ENCODE peak calls at places on chromosomes 11 and 22, in four cellular contexts. L, B, X and I are unnamed samples.

GRCh38 chr11:46951864-46952263 is 15.3 kb downstream of the CSTPP1 start:
- DNase-seq in L (peak), B (no peak), X (no peak), I (no peak)

GRCh38 chr11:17135934-17136683 is 58.6 kb upstream of the RPS13 start:
- DNase-seq in L (no peak), B (no peak), X (no peak), I (no peak)

GRCh38 chr11:122793500-122793899 is 44.8 kb upstream of the CRTAM start:
- DNase-seq in L (no peak), B (no peak), X (no peak), I (no peak)

GRCh38 chr22:25564979-25565677 is 653 bp downstream of the GRK3 start:
- DNase-seq in L (peak), B (peak), X (peak), I (no peak)

GRCh38 chr11:131301306-131301705 is 69.1 kb upstream of the NTM start:
- DNase-seq in L (no peak), B (no peak), X (no peak), I (no peak)

GRCh38 chr11:128415539-128415938 is 171.8 kb downstream of the ETS1 start:
- DNase-seq in L (no peak), B (no peak), X (no peak), I (no peak)

GRCh38 chr11:119907934-119908760 is 179.1 kb upstream of the NECTIN1 start:
- DNase-seq in L (no peak), B (peak), X (no peak), I (no peak)

GRCh38 chr11:12677131-12677530 is 2.9 kb downstream of the TEAD1 start:
- DNase-seq in L (peak), B (peak), X (no peak), I (no peak)

GRCh38 chr11:75872887-75873416 is 57.9 kb downstream of the UVRAG start:
- DNase-seq in L (no peak), B (no peak), X (no peak), I (no peak)

GRCh38 chr22:44821741-44822425 is 69.5 kb downstream of the ARHGAP8 start:
- DNase-seq in L (no peak), B (no peak), X (no peak), I (no peak)

GRCh38 chr22:37659897-37660708 is 1.6 kb downstream of the PDXP start:
- DNase-seq in L (no peak), B (no peak), X (no peak), I (no peak)

GRCh38 chr11:28842716-28843115 is 734.5 kb downstream of the METTL15 start:
- DNase-seq in L (no peak), B (no peak), X (no peak), I (no peak)

GRCh38 chr11:19196458-19196857 is 5.3 kb downstream of the CSRP3 start:
- DNase-seq in L (no peak), B (peak), X (no peak), I (no peak)

GRCh38 chr22:41910599-41911291 is 4.1 kb downstream of the SHISA8 start:
- DNase-seq in L (peak), B (no peak), X (no peak), I (no peak)

GRCh38 chr11:68128682-68129327 is 7.6 kb upstream of the CHKA start:
- DNase-seq in L (no peak), B (peak), X (peak), I (peak)

GRCh38 chr11:32892355-32893090 is at the start of gene QSER1:
- DNase-seq in L (peak), B (peak), X (peak), I (no peak)

GRCh38 chr11:107182983-107183382 is 164.7 kb upstream of the GUCY1A2 start:
- DNase-seq in L (no peak), B (no peak), X (no peak), I (peak)

GRCh38 chr11:11611381-11611780 is 10.4 kb downstream of the GALNT18 start:
- DNase-seq in L (no peak), B (no peak), X (no peak), I (no peak)

GRCh38 chr22:42902875-42903510 is 45.9 kb upstream of the ARFGAP3 start:
- DNase-seq in L (peak), B (no peak), X (no peak), I (no peak)

GRCh38 chr11:73158356-73159051 is 16.4 kb upstream of the FCHSD2 start:
- DNase-seq in L (no peak), B (no peak), X (no peak), I (no peak)

GRCh38 chr22:50686794-50687193 is 14.2 kb downstream of the SHANK3 start:
- DNase-seq in L (no peak), B (no peak), X (no peak), I (no peak)

GRCh38 chr11:132943325-132943736 is 589.0 kb downstream of the OPCML start:
- DNase-seq in L (no peak), B (no peak), X (no peak), I (no peak)

GRCh38 chr11:31645747-31646146 is 136.2 kb downstream of the ELP4 start:
- DNase-seq in L (no peak), B (no peak), X (no peak), I (peak)

GRCh38 chr22:37331034-37331428 is 48.7 kb downstream of the CYTH4 start:
- DNase-seq in L (no peak), B (no peak), X (no peak), I (peak)

GRCh38 chr11:135022430-135022829 is 610.4 kb upstream of the B3GAT1 start:
- DNase-seq in L (no peak), B (no peak), X (no peak), I (peak)

GRCh38 chr11:68660066-68660810 is 24.1 kb upstream of the GAL start:
- DNase-seq in L (no peak), B (no peak), X (no peak), I (no peak)

GRCh38 chr11:46380340-46381045 is 976 bp upstream of the MDK start:
- DNase-seq in L (peak), B (peak), X (peak), I (no peak)

GRCh38 chr22:46120420-46120737 is 29.9 kb upstream of the PPARA start:
- DNase-seq in L (no peak), B (no peak), X (no peak), I (no peak)
- TF ChIP-seq CTCF in L (no peak), B (no peak), X (no peak), I (no peak)

GRCh38 chr11:37914859-37915258 is 1316.8 kb upstream of the RAG2 start:
- DNase-seq in L (no peak), B (no peak), X (no peak), I (no peak)

GRCh38 chr11:37916331-37916730 is 1318.3 kb upstream of the RAG2 start:
- DNase-seq in L (no peak), B (no peak), X (no peak), I (no peak)
- H3K4me3 ChIP-seq in L (no peak), B (no peak), X (no peak), I (no peak)

GRCh38 chr11:21514298-21514697 is 678.6 kb upstream of the ANO5 start:
- DNase-seq in L (peak), B (no peak), X (no peak), I (no peak)
- TF ChIP-seq CTCF in L (peak), B (no peak), X (peak), I (peak)

DNA sequence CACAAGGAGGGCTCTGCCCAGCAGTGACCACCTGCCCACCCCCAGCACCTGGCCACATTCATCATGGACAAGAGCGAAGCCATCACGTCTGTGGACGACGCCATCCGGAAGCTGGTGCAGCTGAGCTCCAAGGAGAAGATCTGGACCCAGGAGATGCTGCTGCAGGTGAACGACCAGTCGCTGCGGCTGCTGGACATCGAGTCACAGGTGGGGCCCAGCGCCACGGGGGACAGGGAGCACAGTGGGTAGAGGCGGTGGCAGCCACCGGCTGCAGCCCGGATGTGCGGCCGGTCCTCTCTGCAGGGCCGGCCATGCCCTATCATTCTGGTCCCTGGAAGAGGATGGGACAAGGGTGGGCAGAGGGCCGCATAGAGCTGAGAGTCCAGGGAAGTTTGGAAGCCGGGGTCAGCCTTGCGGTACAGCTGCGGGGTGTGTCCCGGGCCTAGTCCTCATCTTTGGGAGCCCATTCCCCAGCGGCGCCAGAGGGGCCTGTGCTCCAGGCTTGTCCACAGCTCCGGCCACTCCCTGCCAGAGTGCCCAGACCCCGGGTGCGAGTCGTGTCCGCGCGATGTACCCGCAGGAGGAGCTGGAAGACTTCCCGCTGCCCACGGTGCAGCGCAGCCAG is 14.1 kb downstream of the EPS8L2 start:
- DNase-seq in L (no peak), B (no peak), X (no peak), I (no peak)
- H3K4me3 ChIP-seq in L (peak), B (no peak), X (peak), I (no peak)

GRCh38 chr11:64341851-64342791 is 2.1 kb downstream of the CCDC88B start:
- DNase-seq in L (peak), B (peak), X (peak), I (peak)
- TF ChIP-seq CTCF in L (peak), B (peak), X (peak), I (peak)

GRCh38 chr11:6629573-6629891 is 10.3 kb upstream of the TPP1 start:
- DNase-seq in L (no peak), B (no peak), X (no peak), I (no peak)
- H3K4me3 ChIP-seq in L (peak), B (no peak), X (no peak), I (no peak)

DNA sequence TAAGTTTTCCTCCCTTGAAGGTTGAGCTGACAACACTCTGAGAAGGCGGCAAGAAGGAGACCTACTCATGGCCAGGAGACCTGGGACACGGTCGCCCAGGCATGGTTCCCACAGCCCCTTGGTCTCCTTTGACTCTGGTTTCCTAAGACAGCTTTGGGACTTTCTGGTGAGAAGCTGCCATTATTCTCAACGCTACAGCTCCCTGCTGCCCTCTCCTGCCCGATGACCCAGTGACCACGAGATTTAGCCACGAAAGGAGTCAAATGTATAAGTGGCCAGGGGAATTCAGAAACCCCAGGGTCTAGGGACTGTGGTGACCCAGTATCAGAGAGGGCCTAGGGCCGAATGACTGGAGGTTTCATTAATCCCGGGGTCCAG is 696 bp upstream of the SDF2L1 start:
- DNase-seq in L (peak), B (peak), X (peak), I (no peak)
- TF ChIP-seq CTCF in L (peak), B (peak), X (peak), I (peak)

GRCh38 chr11:26726960-26727359 is 5.1 kb upstream of the SLC5A12 start:
- DNase-seq in L (no peak), B (no peak), X (no peak), I (no peak)

GRCh38 chr11:26734706-26735105 is 12.8 kb upstream of the SLC5A12 start:
- DNase-seq in L (no peak), B (no peak), X (no peak), I (no peak)

DNA sequence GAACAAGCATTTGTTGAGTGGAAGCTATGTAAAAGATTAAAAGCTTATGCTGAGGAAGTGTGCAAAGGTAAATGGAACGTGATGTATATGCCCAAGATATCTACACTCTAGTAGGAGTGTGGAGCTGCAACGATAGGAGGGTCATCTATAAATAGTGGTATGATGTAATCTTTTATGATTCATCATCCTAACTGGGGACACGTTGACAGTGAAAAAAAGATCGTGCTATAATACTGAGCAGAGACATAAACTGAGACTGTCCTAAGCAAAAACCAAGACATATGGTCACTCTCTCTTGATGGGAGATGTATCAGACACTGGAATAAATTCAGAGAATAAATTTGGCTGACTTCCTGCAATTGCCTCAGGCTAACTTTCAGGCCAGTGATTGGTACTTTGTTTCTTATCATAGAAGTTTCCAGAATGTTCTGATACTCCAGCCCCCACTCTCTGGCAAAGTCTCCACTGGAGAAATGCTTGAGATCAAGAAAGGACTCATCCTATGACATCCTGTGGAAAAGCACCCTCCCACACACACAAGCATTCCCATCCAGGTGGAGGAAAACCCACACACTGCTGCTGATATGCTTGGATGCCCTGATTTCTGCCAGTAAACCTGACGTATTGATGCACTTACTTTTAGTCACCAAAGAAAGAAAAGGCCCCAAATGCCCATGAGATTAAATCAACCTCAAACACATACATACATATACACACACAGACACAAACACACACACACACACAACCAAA is 9.0 kb upstream of the SLC5A12 start:
- DNase-seq in L (no peak), B (no peak), X (no peak), I (no peak)
- H3K4me3 ChIP-seq in L (no peak), B (no peak), X (no peak), I (no peak)